ENCODE peak calls at places on chromosomes 1 and 21, in five cellular contexts. One of them, this sample, is unnamed.

GRCh38 chr1:233572896-233573295 is 41.0 kb upstream of the KCNK1 start:
- DNase-seq in H9: no peak
- DNase-seq in IMR-90: no peak
- DNase-seq in neuronal stem cell: no peak
- DNase-seq in mesendoderm: no peak
- DNase-seq in this sample: no peak

GRCh38 chr1:153518562-153518961 is 17.2 kb downstream of the S100A6 start:
- DNase-seq in mesendoderm: no peak
- DNase-seq in IMR-90: no peak
- DNase-seq in neuronal stem cell: no peak
- DNase-seq in H9: no peak
- DNase-seq in this sample: no peak

GRCh38 chr1:8202182-8202905 is 115.6 kb upstream of the SLC45A1 start:
- DNase-seq in neuronal stem cell: no peak
- DNase-seq in IMR-90: peak
- DNase-seq in mesendoderm: no peak
- DNase-seq in H9: peak
- DNase-seq in this sample: no peak

GRCh38 chr1:228983231-228983660 is 248.0 kb downstream of the RHOU start:
- DNase-seq in H9: peak
- DNase-seq in neuronal stem cell: no peak
- DNase-seq in mesendoderm: no peak
- DNase-seq in IMR-90: no peak
- DNase-seq in this sample: no peak

GRCh38 chr1:59434336-59434735 is 137.4 kb downstream of the FGGY start:
- DNase-seq in IMR-90: no peak
- DNase-seq in H9: no peak
- DNase-seq in neuronal stem cell: no peak
- DNase-seq in mesendoderm: peak
- DNase-seq in this sample: no peak

GRCh38 chr1:58968360-58968952 is 184.6 kb upstream of the JUN start:
- DNase-seq in mesendoderm: no peak
- DNase-seq in H9: no peak
- DNase-seq in neuronal stem cell: no peak
- DNase-seq in IMR-90: peak
- DNase-seq in this sample: no peak

GRCh38 chr1:103156966-103157365 is 48.6 kb upstream of the COL11A1 start:
- DNase-seq in mesendoderm: no peak
- DNase-seq in H9: no peak
- DNase-seq in IMR-90: no peak
- DNase-seq in neuronal stem cell: no peak
- DNase-seq in this sample: no peak

GRCh38 chr1:42370876-42371549 is 9.6 kb upstream of the RIMKLA start:
- DNase-seq in neuronal stem cell: no peak
- DNase-seq in mesendoderm: no peak
- DNase-seq in H9: no peak
- DNase-seq in IMR-90: no peak
- DNase-seq in this sample: no peak

DNA sequence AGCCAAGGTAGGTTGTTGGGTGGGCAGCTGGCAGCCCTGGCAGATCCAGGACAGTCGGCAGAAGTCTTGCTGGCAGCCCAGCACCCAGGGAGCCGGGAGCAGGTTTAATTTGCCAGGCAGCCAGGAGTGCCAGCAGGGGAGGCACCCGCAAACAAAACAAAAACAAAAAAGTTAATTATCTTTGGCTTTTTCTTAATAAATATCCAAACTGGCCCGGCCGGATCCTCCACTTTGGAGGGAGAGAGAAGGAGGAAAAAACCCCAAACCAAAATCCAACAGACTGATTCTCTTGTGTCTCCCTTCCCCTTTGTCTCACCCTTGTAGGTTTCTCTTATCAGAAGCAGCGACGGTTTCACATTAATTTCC is 97.0 kb downstream of the CASZ1 start:
- DNase-seq in neuronal stem cell: no peak
- DNase-seq in H9: no peak
- DNase-seq in IMR-90: no peak
- DNase-seq in mesendoderm: no peak
- DNase-seq in this sample: no peak
- H3K9ac ChIP-seq in neuronal stem cell: no peak
- H3K9ac ChIP-seq in H9: no peak
- H3K9ac ChIP-seq in IMR-90: no peak
- H3K9ac ChIP-seq in mesendoderm: no peak
- H3K9ac ChIP-seq in this sample: no peak

DNA sequence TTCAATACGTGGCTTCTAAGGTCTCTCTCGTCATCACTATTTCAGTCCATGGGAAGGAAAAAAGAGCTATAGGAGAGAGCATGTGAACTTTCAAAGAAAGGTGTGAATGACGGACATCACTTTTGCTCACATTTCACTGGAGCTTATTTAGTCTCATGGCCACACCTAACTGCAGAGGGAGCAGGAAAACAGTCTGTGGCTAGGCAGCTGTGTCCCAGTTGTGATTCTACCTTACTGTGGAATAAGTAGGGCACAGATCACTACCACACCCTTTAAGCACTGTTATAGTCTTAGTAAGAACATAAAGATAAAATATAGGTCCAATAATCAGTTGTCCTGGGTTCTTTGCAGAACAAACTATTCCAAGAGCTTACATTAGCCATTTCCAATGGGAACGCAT is 192.9 kb downstream of the NRIP1 start:
- DNase-seq in H9: no peak
- DNase-seq in mesendoderm: no peak
- DNase-seq in neuronal stem cell: no peak
- DNase-seq in IMR-90: no peak
- DNase-seq in this sample: no peak
- H3K18ac ChIP-seq in H9: no peak
- H3K18ac ChIP-seq in mesendoderm: no peak
- H3K18ac ChIP-seq in neuronal stem cell: no peak
- H3K18ac ChIP-seq in IMR-90: no peak
- H3K18ac ChIP-seq in this sample: no peak

GRCh38 chr21:26842976-26843911 is 2.0 kb downstream of the ADAMTS1 start:
- DNase-seq in IMR-90: peak
- DNase-seq in mesendoderm: peak
- DNase-seq in H9: peak
- DNase-seq in neuronal stem cell: peak
- DNase-seq in this sample: no peak

GRCh38 chr21:26845066-26845749 is at the start of gene ADAMTS1:
- DNase-seq in neuronal stem cell: peak
- DNase-seq in mesendoderm: peak
- DNase-seq in IMR-90: peak
- DNase-seq in H9: peak
- DNase-seq in this sample: peak

GRCh38 chr21:26844258-26845065 is 747 bp downstream of the ADAMTS1 start:
- DNase-seq in IMR-90: peak
- DNase-seq in H9: peak
- DNase-seq in mesendoderm: peak
- DNase-seq in neuronal stem cell: peak
- DNase-seq in this sample: peak

GRCh38 chr21:26842300-26842699 is 2.9 kb downstream of the ADAMTS1 start:
- DNase-seq in H9: no peak
- DNase-seq in neuronal stem cell: no peak
- DNase-seq in mesendoderm: no peak
- DNase-seq in IMR-90: peak
- DNase-seq in this sample: no peak

DNA sequence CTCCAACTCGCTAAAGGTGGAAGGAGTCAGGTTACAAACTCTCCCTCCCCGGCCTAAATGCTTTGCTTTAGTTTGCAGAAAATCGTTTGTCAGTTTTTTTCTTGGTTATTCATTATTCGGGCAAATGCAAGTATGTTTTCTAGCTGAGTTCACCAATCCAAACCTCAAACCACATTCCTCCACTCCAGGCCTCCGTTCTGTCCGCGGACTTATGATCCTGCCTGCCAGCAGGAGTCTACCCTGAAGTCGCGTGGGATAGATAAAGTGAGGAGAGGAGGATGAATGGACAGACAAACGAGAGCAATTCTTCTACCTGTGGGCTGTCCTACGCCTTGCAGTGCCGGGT is 1.3 kb downstream of the ADAMTS1 start:
- DNase-seq in H9: no peak
- DNase-seq in mesendoderm: no peak
- DNase-seq in neuronal stem cell: peak
- DNase-seq in IMR-90: peak
- DNase-seq in this sample: no peak
- H3K9ac ChIP-seq in H9: peak
- H3K9ac ChIP-seq in mesendoderm: peak
- H3K9ac ChIP-seq in neuronal stem cell: peak
- H3K9ac ChIP-seq in IMR-90: peak
- H3K9ac ChIP-seq in this sample: peak

GRCh38 chr1:23980725-23981063 is 567 bp upstream of the SRSF10 start:
- DNase-seq in mesendoderm: peak
- DNase-seq in neuronal stem cell: no peak
- DNase-seq in IMR-90: peak
- DNase-seq in H9: peak
- DNase-seq in this sample: peak
- H3K18ac ChIP-seq in mesendoderm: no peak
- H3K18ac ChIP-seq in neuronal stem cell: peak
- H3K18ac ChIP-seq in IMR-90: peak
- H3K18ac ChIP-seq in H9: peak
- H3K18ac ChIP-seq in this sample: peak

DNA sequence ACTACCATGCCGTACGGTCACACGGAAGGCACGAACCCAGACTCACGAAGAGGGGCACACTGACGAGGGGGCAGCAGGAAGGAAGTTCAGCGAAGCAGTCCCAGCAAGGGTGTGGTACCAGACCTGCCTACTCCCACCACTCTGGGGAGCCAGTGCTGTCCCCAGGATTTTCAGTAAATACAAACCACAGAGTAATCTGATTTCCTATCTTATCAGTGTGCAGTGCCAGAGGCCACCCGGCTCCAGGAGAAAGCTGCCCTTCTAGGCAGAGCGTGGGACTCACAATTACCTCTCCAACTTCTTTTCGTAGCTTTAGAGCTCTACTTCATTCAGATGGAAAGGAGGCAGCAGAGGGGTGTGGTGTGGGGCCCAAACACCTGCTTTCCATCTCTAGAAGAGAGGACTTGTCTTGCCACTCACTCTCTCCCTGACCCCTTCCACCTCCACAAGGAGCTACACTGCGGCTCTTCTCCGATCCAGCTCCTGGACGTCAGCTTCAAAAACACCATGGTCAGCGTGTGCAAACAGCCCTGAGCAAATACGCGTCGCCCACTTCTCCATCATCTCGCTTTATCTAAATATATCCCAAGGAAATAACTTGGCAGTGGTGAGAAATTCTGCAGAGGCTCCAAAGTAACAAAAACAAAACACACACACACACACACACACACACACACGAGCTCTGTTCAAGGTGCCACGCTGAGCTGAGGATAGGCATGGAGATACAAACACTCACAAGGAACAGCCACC is 98.5 kb downstream of the MRPL37 start:
- DNase-seq in IMR-90: peak
- DNase-seq in mesendoderm: no peak
- DNase-seq in H9: no peak
- DNase-seq in neuronal stem cell: no peak
- DNase-seq in this sample: no peak
- H3K9ac ChIP-seq in IMR-90: no peak
- H3K9ac ChIP-seq in mesendoderm: no peak
- H3K9ac ChIP-seq in H9: no peak
- H3K9ac ChIP-seq in neuronal stem cell: no peak
- H3K9ac ChIP-seq in this sample: no peak

GRCh38 chr1:1892763-1893120 is 1.9 kb upstream of the GNB1 start:
- DNase-seq in neuronal stem cell: no peak
- DNase-seq in H9: no peak
- DNase-seq in IMR-90: no peak
- DNase-seq in mesendoderm: no peak
- DNase-seq in this sample: no peak
- H3K18ac ChIP-seq in neuronal stem cell: no peak
- H3K18ac ChIP-seq in H9: no peak
- H3K18ac ChIP-seq in IMR-90: no peak
- H3K18ac ChIP-seq in mesendoderm: no peak
- H3K18ac ChIP-seq in this sample: no peak

GRCh38 chr1:66929289-66929688 is 4.5 kb downstream of the MIER1 start:
- DNase-seq in mesendoderm: no peak
- DNase-seq in IMR-90: no peak
- DNase-seq in H9: no peak
- DNase-seq in neuronal stem cell: no peak
- DNase-seq in this sample: no peak

GRCh38 chr1:66927528-66927927 is 2.7 kb downstream of the MIER1 start:
- DNase-seq in H9: no peak
- DNase-seq in neuronal stem cell: no peak
- DNase-seq in IMR-90: no peak
- DNase-seq in mesendoderm: no peak
- DNase-seq in this sample: no peak

GRCh38 chr1:66924756-66925557 is at the start of the genes DNAI4 and MIER1:
- DNase-seq in IMR-90: peak
- DNase-seq in neuronal stem cell: peak
- DNase-seq in mesendoderm: peak
- DNase-seq in H9: peak
- DNase-seq in this sample: peak

GRCh38 chr1:66925558-66925910 is 744 bp downstream of the MIER1 start:
- DNase-seq in neuronal stem cell: no peak
- DNase-seq in IMR-90: no peak
- DNase-seq in mesendoderm: no peak
- DNase-seq in H9: no peak
- DNase-seq in this sample: no peak

GRCh38 chr1:66925944-66926343 is 1.2 kb downstream of the MIER1 start:
- DNase-seq in H9: no peak
- DNase-seq in mesendoderm: peak
- DNase-seq in IMR-90: no peak
- DNase-seq in neuronal stem cell: no peak
- DNase-seq in this sample: no peak
- H3K9ac ChIP-seq in H9: peak
- H3K9ac ChIP-seq in mesendoderm: peak
- H3K9ac ChIP-seq in IMR-90: peak
- H3K9ac ChIP-seq in neuronal stem cell: no peak
- H3K9ac ChIP-seq in this sample: no peak

GRCh38 chr1:93821412-93822144 is 57.4 kb downstream of the DNTTIP2 start:
- DNase-seq in mesendoderm: no peak
- DNase-seq in IMR-90: no peak
- DNase-seq in neuronal stem cell: no peak
- DNase-seq in H9: no peak
- DNase-seq in this sample: no peak

GRCh38 chr1:93818570-93818959 is 60.4 kb downstream of the DNTTIP2 start:
- DNase-seq in mesendoderm: no peak
- DNase-seq in IMR-90: no peak
- DNase-seq in neuronal stem cell: no peak
- DNase-seq in H9: no peak
- DNase-seq in this sample: no peak

GRCh38 chr1:93817819-93818569 is 61.0 kb downstream of the DNTTIP2 start:
- DNase-seq in neuronal stem cell: no peak
- DNase-seq in mesendoderm: peak
- DNase-seq in IMR-90: no peak
- DNase-seq in H9: no peak
- DNase-seq in this sample: no peak

GRCh38 chr1:93822710-93823425 is 56.1 kb downstream of the DNTTIP2 start:
- DNase-seq in neuronal stem cell: no peak
- DNase-seq in mesendoderm: peak
- DNase-seq in IMR-90: peak
- DNase-seq in H9: no peak
- DNase-seq in this sample: no peak

GRCh38 chr1:93820554-93821411 is 58.2 kb downstream of the DNTTIP2 start:
- DNase-seq in neuronal stem cell: no peak
- DNase-seq in H9: peak
- DNase-seq in mesendoderm: peak
- DNase-seq in IMR-90: no peak
- DNase-seq in this sample: no peak
- H3K18ac ChIP-seq in neuronal stem cell: no peak
- H3K18ac ChIP-seq in H9: peak
- H3K18ac ChIP-seq in mesendoderm: peak
- H3K18ac ChIP-seq in IMR-90: no peak
- H3K18ac ChIP-seq in this sample: peak